ENCODE peak calls at places on chromosomes 7 and 10, in nine cellular contexts. F is activated CD4-positive, CD25-positive, alpha-beta regulatory T cell; Y is germinal center; U is SJSA1; I is progenitor cell of endocrine pancreas; Z is left lung; S is CD4-positive, alpha-beta memory T cell; E is GM13977; M is iPS-NIHi11. O is an unnamed sample.

GRCh38 chr7:36032362-36032818 is 120.7 kb upstream of the EEPD1 start:
- DNase-seq in I (no peak), M (no peak), F (no peak), Y (peak), U (no peak), Z (no peak), S (no peak), E (no peak), O (no peak)

GRCh38 chr7:134931487-134931886 is 54.8 kb upstream of the AGBL3 start:
- DNase-seq in F (no peak), Y (no peak), M (no peak), U (no peak), I (no peak), Z (no peak), S (no peak), E (no peak), O (no peak)

GRCh38 chr7:80703272-80703671 is 64.8 kb downstream of the CD36 start:
- DNase-seq in S (no peak), Y (no peak), M (no peak), E (no peak), U (no peak), I (no peak), Z (no peak), F (no peak), O (no peak)

GRCh38 chr7:85764034-85764433 is 577.2 kb upstream of the SEMA3D start:
- DNase-seq in S (no peak), E (no peak), M (no peak), Z (no peak), F (no peak), I (no peak), Y (no peak), U (no peak), O (no peak)

GRCh38 chr10:9302142-9302746 is 1247.8 kb downstream of the GATA3 start:
- DNase-seq in Z (no peak), M (peak), F (no peak), U (peak), E (peak), S (no peak), Y (peak), I (no peak), O (no peak)

GRCh38 chr10:109203616-109204375 is 719.5 kb downstream of the XPNPEP1 start:
- DNase-seq in E (no peak), M (no peak), I (no peak), F (no peak), U (no peak), Z (no peak), Y (no peak), S (no peak), O (no peak)

GRCh38 chr10:69222157-69223027 is 2.3 kb downstream of the HKDC1 start:
- DNase-seq in E (peak), Z (no peak), I (no peak), F (peak), S (peak), M (peak), U (no peak), Y (peak), O (no peak)

GRCh38 chr10:60099998-60100747 is 193.8 kb upstream of the CCDC6 start:
- DNase-seq in F (no peak), M (peak), U (peak), I (peak), S (no peak), E (peak), Y (peak), Z (no peak), O (no peak)

GRCh38 chr10:124579003-124579384 is 117.4 kb downstream of the LHPP start:
- DNase-seq in E (no peak), F (no peak), Z (peak), M (no peak), S (no peak), I (no peak), U (no peak), Y (no peak), O (no peak)

GRCh38 chr7:95550546-95550945 is 45.8 kb downstream of the PDK4 start:
- DNase-seq in E (no peak), S (no peak), F (no peak), I (no peak), Y (no peak), M (no peak), Z (no peak), U (no peak), O (no peak)